ENCODE peak calls at places on chromosomes 1 and 21, in four cellular contexts. V is gastrocnemius medialis, Y is HCT116, X is cardiac muscle cell. R is an unnamed sample.

GRCh38 chr1:168096296-168097165 is 40.2 kb downstream of the GPR161 start:
- DNase-seq in V (no peak), Y (no peak), X (no peak), R (no peak)

GRCh38 chr1:208803371-208803811 is 559.2 kb upstream of the PLXNA2 start:
- DNase-seq in X (no peak), V (no peak), Y (no peak), R (no peak)

GRCh38 chr1:245986404-245987221 is 520.5 kb downstream of the SMYD3 start:
- DNase-seq in Y (peak; percentile 46), V (no peak), X (peak; percentile 88), R (peak; percentile 68)

GRCh38 chr21:33518899-33519298 is 23.0 kb downstream of the GART start:
- DNase-seq in X (no peak), Y (no peak), V (no peak), R (no peak)

GRCh38 chr1:10794724-10795304 is 1.6 kb downstream of the CASZ1 start:
- DNase-seq in Y (no peak), X (no peak), V (peak; percentile 66), R (peak; percentile 69)

GRCh38 chr1:214670098-214670497 is 67.1 kb downstream of the CENPF start:
- DNase-seq in Y (no peak), V (no peak), X (peak; percentile 90), R (peak; percentile 70)

GRCh38 chr1:200659269-200659668 is 10.4 kb downstream of the DDX59 start:
- DNase-seq in V (no peak), Y (peak; percentile 63), X (no peak), R (no peak)

GRCh38 chr1:212665241-212666115 is 34.2 kb downstream of the BATF3 start:
- DNase-seq in X (peak; percentile 89), V (peak; percentile 31), Y (peak; percentile 68), R (peak; percentile 93)

GRCh38 chr1:205593532-205593931 is 38.3 kb downstream of the ELK4 start:
- DNase-seq in Y (no peak), V (no peak), X (no peak), R (no peak)

GRCh38 chr21:35039595-35040291 is 9.4 kb downstream of the RUNX1 start:
- DNase-seq in X (no peak), Y (no peak), V (no peak), R (no peak)

GRCh38 chr1:195738971-195739650 is 869.1 kb downstream of the KCNT2 start:
- DNase-seq in V (no peak), X (no peak), Y (no peak), R (no peak)

GRCh38 chr1:10519016-10519417 is 44.3 kb downstream of the PEX14 start:
- DNase-seq in Y (no peak), X (no peak), V (no peak), R (no peak)

GRCh38 chr21:45029298-45029967 is 44.9 kb upstream of the ADARB1 start:
- DNase-seq in Y (no peak), X (peak; percentile 69), V (no peak), R (peak; percentile 89)

GRCh38 chr1:108561145-108561458 is 1.2 kb downstream of the EEIG2 start:
- DNase-seq in Y (no peak), V (no peak), X (no peak), R (no peak)

GRCh38 chr1:147504801-147505303 is 36.4 kb upstream of the BCL9 start:
- DNase-seq in X (peak; percentile 44), V (no peak), Y (no peak), R (peak; percentile 75)

GRCh38 chr1:38028105-38028591 is 15.6 kb downstream of the UTP11 start:
- DNase-seq in Y (no peak), X (no peak), V (no peak), R (peak; percentile 43)

GRCh38 chr21:33917421-33917820 is 1.8 kb upstream of the ATP5PO start:
- DNase-seq in Y (no peak), V (no peak), X (no peak), R (no peak)

GRCh38 chr1:64243757-64244080 is 40.3 kb downstream of the UBE2U start:
- DNase-seq in X (no peak), Y (no peak), V (no peak), R (no peak)

GRCh38 chr1:1671365-1672119 is 12.7 kb upstream of the CDK11B start:
- DNase-seq in X (no peak), Y (no peak), V (no peak), R (no peak)

GRCh38 chr1:9317591-9318331 is 25.1 kb downstream of the SPSB1 start:
- DNase-seq in V (no peak), X (peak; percentile 47), Y (no peak), R (peak; percentile 46)

GRCh38 chr1:157966034-157966671 is 27.3 kb upstream of the KIRREL1 start:
- DNase-seq in X (peak; percentile 64), Y (no peak), V (no peak), R (no peak)

GRCh38 chr21:33443174-33443573 is 36.6 kb downstream of the TMEM50B start:
- DNase-seq in X (no peak), V (no peak), Y (no peak), R (no peak)

GRCh38 chr21:24861471-24861870 is 745.8 kb downstream of the MRPL39 start:
- DNase-seq in X (no peak), V (no peak), Y (no peak), R (no peak)

GRCh38 chr1:165075725-165076370 is 280.7 kb downstream of the LMX1A start:
- DNase-seq in X (peak; percentile 47), V (no peak), Y (no peak), R (peak; percentile 55)

GRCh38 chr1:213284626-213285025 is 233.6 kb downstream of the RPS6KC1 start:
- DNase-seq in X (peak; percentile 10), Y (no peak), V (no peak), R (no peak)

DNA sequence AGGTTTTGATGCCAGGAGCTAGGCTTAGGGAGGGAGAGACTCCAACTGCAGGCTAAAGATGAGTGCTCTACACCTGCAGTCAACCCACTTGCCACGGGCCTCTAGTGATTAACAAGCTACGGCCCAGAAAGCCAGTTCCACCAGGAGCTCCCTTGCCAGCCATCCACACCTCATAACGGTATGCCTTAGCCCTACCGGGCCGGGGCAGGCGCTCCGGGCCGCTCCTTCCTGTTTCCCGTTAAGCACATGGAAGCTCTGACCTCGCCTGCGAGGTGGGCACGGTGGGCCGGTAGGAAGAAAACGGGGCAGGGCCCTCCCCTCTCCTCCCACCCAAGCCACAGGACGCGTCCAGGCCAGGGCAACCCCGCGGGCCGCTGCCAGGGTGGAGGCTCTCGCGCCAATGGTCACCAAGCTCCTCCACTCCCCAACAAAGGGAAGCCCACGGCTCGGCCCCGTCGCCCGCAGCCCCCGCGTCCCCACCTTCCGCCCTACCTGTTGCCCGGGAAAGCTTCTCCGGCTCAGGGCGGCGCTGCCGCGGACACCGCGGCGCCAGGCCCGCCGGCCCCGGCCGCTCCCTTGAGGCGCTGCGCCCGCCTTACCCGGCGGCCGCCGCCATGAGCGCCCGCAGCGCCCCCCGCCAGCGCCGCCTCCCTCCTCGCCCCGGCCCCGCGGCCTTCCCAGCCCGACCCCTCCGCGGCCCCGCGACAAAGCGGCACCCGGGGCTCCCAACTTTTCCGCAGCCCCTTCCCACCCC is 632 bp downstream of the CERS2 start:
- DNase-seq in V (no peak), Y (no peak), X (no peak), R (peak; percentile 33)
- H3K4me1 ChIP-seq in V (peaks cover 50% of the 10 kb centered on the region), Y (peaks cover 69% of the 10 kb centered on the region), X (peaks cover 39% of the 10 kb centered on the region), R (peaks cover 25% of the 10 kb centered on the region)

GRCh38 chr1:227298532-227299174 is 19.6 kb downstream of the CDC42BPA start:
- DNase-seq in X (no peak), Y (no peak), V (no peak), R (no peak)
- H3K4me3 ChIP-seq in X (no peak overlapping the region), Y (no peak overlapping the region), V (no peak overlapping the region), R (no peak overlapping the region)

GRCh38 chr1:143653403-143653802 is 318.4 kb downstream of the FAM72C start:
- DNase-seq in V (no peak), Y (no peak), X (no peak), R (no peak)
- H3K27me3 ChIP-seq in V (no peaks in the 10 kb centered on the region), Y (no peaks in the 10 kb centered on the region), X (peaks cover 45% of the 10 kb centered on the region), R (no peaks in the 10 kb centered on the region)

DNA sequence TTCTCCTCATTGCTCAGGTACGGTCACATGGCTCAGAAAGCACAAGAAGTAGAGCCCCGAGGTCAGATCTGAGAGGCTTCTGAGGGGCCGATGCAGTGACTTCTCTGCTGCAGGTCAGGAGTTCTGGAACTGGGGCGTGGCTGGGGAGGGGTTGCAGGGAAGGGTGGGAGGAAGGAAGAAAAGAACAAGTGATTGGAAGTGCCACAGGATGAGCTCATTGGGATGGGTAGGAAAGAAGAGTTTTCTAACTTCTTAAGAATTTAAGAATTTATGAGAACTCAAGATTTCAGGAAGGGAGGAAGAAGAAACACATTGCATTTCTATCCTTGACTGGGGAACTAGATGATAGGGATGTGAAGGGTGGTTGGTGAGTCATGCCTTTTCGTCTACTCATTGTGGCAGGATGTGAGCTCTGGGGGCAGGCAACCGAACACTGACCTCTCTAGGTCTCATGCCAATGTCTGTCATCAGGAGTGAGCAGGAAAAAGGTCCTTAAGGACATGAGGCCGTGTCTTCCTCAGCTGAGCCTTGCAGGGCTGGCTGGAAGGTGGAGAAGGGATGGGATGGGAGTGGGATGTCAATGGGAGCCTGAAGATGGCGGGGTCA is 497 bp downstream of the FCRLB start:
- DNase-seq in X (peak; percentile 79), V (no peak), Y (no peak), R (peak; percentile 17)
- H3K4me1 ChIP-seq in X (no peaks in the 10 kb centered on the region), V (peaks cover 14% of the 10 kb centered on the region), Y (peaks cover 55% of the 10 kb centered on the region), R (peaks cover 4% of the 10 kb centered on the region)

DNA sequence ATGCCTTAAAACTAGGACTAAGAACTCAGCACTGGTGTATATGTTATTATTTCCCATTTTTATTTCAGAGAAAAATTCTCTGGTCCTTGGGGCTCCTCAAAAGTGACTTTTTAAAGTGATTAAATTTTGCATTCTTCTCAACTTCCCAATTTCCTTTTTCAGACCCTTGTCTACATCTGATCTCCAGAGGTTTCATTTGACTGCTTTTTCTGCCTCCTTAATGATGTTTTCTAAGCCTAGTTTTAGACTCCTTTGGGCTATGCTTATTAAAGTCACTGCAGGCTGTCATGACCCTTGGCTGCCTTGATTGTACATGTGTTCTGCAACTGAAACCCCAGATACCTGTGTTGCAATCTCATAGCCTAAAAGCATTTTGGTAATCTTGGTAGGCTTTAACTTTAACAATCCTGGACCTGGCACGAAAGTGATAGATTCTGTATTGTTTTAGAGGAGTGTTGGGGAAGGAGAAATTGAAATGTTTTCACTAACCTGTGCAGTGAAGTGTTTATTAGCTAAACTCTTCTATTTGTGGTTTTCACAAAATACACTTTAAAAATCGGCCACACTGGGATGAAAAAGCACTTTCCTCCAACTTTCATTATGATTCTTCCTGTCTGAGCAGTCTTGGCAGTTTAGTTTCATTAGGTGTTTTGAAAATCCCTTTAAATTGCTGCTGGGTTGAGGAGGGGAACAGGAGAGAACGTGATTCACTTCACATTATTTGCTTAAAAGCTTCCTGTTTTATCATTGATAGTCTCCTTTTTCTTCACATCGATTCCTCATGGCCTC is 4.8 kb downstream of the MACO1 start:
- DNase-seq in V (peak; percentile 64), X (peak; percentile 30), Y (no peak), R (no peak)
- H3K4me3 ChIP-seq in V (peak overlapping the region; percentile 88), X (no peak overlapping the region), Y (no peak overlapping the region), R (no peak overlapping the region)

DNA sequence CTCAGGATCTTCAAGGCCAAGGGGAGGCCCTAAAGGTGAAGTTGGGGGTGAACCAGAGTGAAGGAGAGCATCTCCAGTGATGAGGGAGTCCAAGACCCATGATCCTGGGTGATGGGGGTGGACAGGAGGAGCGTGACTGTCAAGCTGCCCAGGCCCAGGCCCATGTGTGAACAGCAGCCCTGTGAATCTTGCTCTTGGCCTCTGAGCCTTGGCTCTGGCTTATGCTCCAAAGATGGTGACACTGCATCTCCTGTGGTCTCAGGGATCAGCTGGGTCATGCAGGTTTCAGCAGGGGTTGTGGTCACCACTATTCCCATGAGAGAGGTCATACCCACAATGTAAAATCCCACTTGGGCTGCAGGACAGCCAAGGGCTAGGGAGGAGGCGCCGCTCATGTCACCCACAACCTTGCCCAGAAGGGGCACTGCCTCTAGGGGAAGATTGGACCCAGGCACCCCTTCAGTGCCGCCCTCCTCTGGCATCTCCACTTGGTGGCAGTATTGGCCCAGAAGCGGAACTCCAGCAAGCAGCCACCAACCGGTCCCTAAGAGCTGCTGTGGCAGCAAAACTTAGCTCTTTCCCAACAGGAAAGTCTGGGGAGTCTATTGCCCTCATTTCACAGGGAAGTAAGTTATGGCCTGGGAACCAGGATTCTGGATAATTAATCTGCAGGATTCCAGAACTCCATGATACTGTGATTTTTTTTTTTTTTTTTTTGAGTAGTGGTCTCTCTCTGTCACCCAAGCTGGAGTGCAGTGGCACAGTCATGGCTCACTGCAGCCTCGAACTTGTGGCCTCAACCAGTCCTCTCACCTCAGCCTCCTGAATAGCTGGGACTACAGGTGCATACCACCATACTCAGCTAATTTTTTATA is 7.5 kb upstream of the WNT3A start:
- DNase-seq in Y (peak; percentile 71), V (no peak), X (peak; percentile 83), R (peak; percentile 70)
- H3K27me3 ChIP-seq in Y (no peaks in the 10 kb centered on the region), V (peaks cover 10% of the 10 kb centered on the region), X (peaks cover 39% of the 10 kb centered on the region), R (no peaks in the 10 kb centered on the region)

R was measured in SJCRH30.